ENCODE peak calls at places on chromosomes 16 and 17, in nine cellular contexts. One of them, this sample, is unnamed.

GRCh38 chr16:17831330-17831729 is 360.6 kb upstream of the XYLT1 start:
- DNase-seq in stimulated activated naive B cell treated with anti-CD40 and anti-IgM and Interleukin-4, amounts not matched to agents 10 μg/mL and 1 μg/mL and 100 μg/mL, for 72 hours: no peak
- DNase-seq in H7: no peak
- DNase-seq in activated CD8-positive, alpha-beta memory T cell treated with anti-CD3 and anti-CD28 coated beads for 1 hour: no peak
- DNase-seq in stimulated activated CD4-positive, alpha-beta T cell treated with anti-CD3 and anti-CD28 coated beads, Interleukin-1b, Interleukin-23, amount 100 ng/mL, for 1 hour: no peak
- DNase-seq in tibial artery: no peak
- DNase-seq in HT-29: no peak
- DNase-seq in HFFc6: no peak
- DNase-seq in amniotic stem cell: no peak
- DNase-seq in this sample: no peak

GRCh38 chr17:15185625-15185991 is 79.5 kb downstream of the PMP22 start:
- DNase-seq in amniotic stem cell: peak
- DNase-seq in HFFc6: peak
- DNase-seq in stimulated activated naive B cell treated with anti-CD40 and anti-IgM and Interleukin-4, amounts not matched to agents 10 μg/mL and 1 μg/mL and 100 μg/mL, for 72 hours: no peak
- DNase-seq in HT-29: no peak
- DNase-seq in activated CD8-positive, alpha-beta memory T cell treated with anti-CD3 and anti-CD28 coated beads for 1 hour: no peak
- DNase-seq in stimulated activated CD4-positive, alpha-beta T cell treated with anti-CD3 and anti-CD28 coated beads, Interleukin-1b, Interleukin-23, amount 100 ng/mL, for 1 hour: no peak
- DNase-seq in tibial artery: peak
- DNase-seq in H7: no peak
- DNase-seq in this sample: no peak

GRCh38 chr16:12339686-12340085 is 363.2 kb downstream of the SNX29 start:
- DNase-seq in stimulated activated CD4-positive, alpha-beta T cell treated with anti-CD3 and anti-CD28 coated beads, Interleukin-1b, Interleukin-23, amount 100 ng/mL, for 1 hour: no peak
- DNase-seq in HFFc6: peak
- DNase-seq in tibial artery: no peak
- DNase-seq in amniotic stem cell: no peak
- DNase-seq in HT-29: no peak
- DNase-seq in activated CD8-positive, alpha-beta memory T cell treated with anti-CD3 and anti-CD28 coated beads for 1 hour: no peak
- DNase-seq in H7: no peak
- DNase-seq in stimulated activated naive B cell treated with anti-CD40 and anti-IgM and Interleukin-4, amounts not matched to agents 10 μg/mL and 1 μg/mL and 100 μg/mL, for 72 hours: no peak
- DNase-seq in this sample: no peak

GRCh38 chr17:322006-322780 is 30.4 kb downstream of the RPH3AL start:
- DNase-seq in stimulated activated naive B cell treated with anti-CD40 and anti-IgM and Interleukin-4, amounts not matched to agents 10 μg/mL and 1 μg/mL and 100 μg/mL, for 72 hours: no peak
- DNase-seq in activated CD8-positive, alpha-beta memory T cell treated with anti-CD3 and anti-CD28 coated beads for 1 hour: no peak
- DNase-seq in H7: peak
- DNase-seq in HFFc6: no peak
- DNase-seq in stimulated activated CD4-positive, alpha-beta T cell treated with anti-CD3 and anti-CD28 coated beads, Interleukin-1b, Interleukin-23, amount 100 ng/mL, for 1 hour: no peak
- DNase-seq in amniotic stem cell: no peak
- DNase-seq in HT-29: no peak
- DNase-seq in tibial artery: no peak
- DNase-seq in this sample: no peak

GRCh38 chr17:49926886-49927285 is 42.1 kb upstream of the DLX4 start:
- DNase-seq in HFFc6: no peak
- DNase-seq in HT-29: no peak
- DNase-seq in activated CD8-positive, alpha-beta memory T cell treated with anti-CD3 and anti-CD28 coated beads for 1 hour: no peak
- DNase-seq in stimulated activated naive B cell treated with anti-CD40 and anti-IgM and Interleukin-4, amounts not matched to agents 10 μg/mL and 1 μg/mL and 100 μg/mL, for 72 hours: no peak
- DNase-seq in stimulated activated CD4-positive, alpha-beta T cell treated with anti-CD3 and anti-CD28 coated beads, Interleukin-1b, Interleukin-23, amount 100 ng/mL, for 1 hour: no peak
- DNase-seq in H7: no peak
- DNase-seq in tibial artery: peak
- DNase-seq in amniotic stem cell: no peak
- DNase-seq in this sample: no peak

GRCh38 chr17:79721993-79722671 is 8.6 kb upstream of the ENPP7 start:
- DNase-seq in HFFc6: peak
- DNase-seq in amniotic stem cell: no peak
- DNase-seq in activated CD8-positive, alpha-beta memory T cell treated with anti-CD3 and anti-CD28 coated beads for 1 hour: no peak
- DNase-seq in stimulated activated CD4-positive, alpha-beta T cell treated with anti-CD3 and anti-CD28 coated beads, Interleukin-1b, Interleukin-23, amount 100 ng/mL, for 1 hour: no peak
- DNase-seq in H7: peak
- DNase-seq in tibial artery: no peak
- DNase-seq in stimulated activated naive B cell treated with anti-CD40 and anti-IgM and Interleukin-4, amounts not matched to agents 10 μg/mL and 1 μg/mL and 100 μg/mL, for 72 hours: no peak
- DNase-seq in HT-29: peak
- DNase-seq in this sample: peak

GRCh38 chr16:19236561-19236960 is 49.0 kb upstream of the CLEC19A start:
- DNase-seq in amniotic stem cell: no peak
- DNase-seq in stimulated activated naive B cell treated with anti-CD40 and anti-IgM and Interleukin-4, amounts not matched to agents 10 μg/mL and 1 μg/mL and 100 μg/mL, for 72 hours: no peak
- DNase-seq in activated CD8-positive, alpha-beta memory T cell treated with anti-CD3 and anti-CD28 coated beads for 1 hour: no peak
- DNase-seq in stimulated activated CD4-positive, alpha-beta T cell treated with anti-CD3 and anti-CD28 coated beads, Interleukin-1b, Interleukin-23, amount 100 ng/mL, for 1 hour: no peak
- DNase-seq in HT-29: peak
- DNase-seq in tibial artery: no peak
- DNase-seq in H7: no peak
- DNase-seq in HFFc6: no peak
- DNase-seq in this sample: peak

GRCh38 chr16:11233727-11234376 is 22.2 kb downstream of the SOCS1 start:
- DNase-seq in HFFc6: no peak
- DNase-seq in HT-29: no peak
- DNase-seq in activated CD8-positive, alpha-beta memory T cell treated with anti-CD3 and anti-CD28 coated beads for 1 hour: no peak
- DNase-seq in amniotic stem cell: no peak
- DNase-seq in H7: peak
- DNase-seq in tibial artery: no peak
- DNase-seq in stimulated activated naive B cell treated with anti-CD40 and anti-IgM and Interleukin-4, amounts not matched to agents 10 μg/mL and 1 μg/mL and 100 μg/mL, for 72 hours: peak
- DNase-seq in stimulated activated CD4-positive, alpha-beta T cell treated with anti-CD3 and anti-CD28 coated beads, Interleukin-1b, Interleukin-23, amount 100 ng/mL, for 1 hour: no peak
- DNase-seq in this sample: no peak

GRCh38 chr17:76200354-76200753 is 39.9 kb downstream of the RNF157 start:
- DNase-seq in tibial artery: no peak
- DNase-seq in stimulated activated naive B cell treated with anti-CD40 and anti-IgM and Interleukin-4, amounts not matched to agents 10 μg/mL and 1 μg/mL and 100 μg/mL, for 72 hours: no peak
- DNase-seq in H7: no peak
- DNase-seq in HT-29: no peak
- DNase-seq in amniotic stem cell: no peak
- DNase-seq in HFFc6: no peak
- DNase-seq in stimulated activated CD4-positive, alpha-beta T cell treated with anti-CD3 and anti-CD28 coated beads, Interleukin-1b, Interleukin-23, amount 100 ng/mL, for 1 hour: no peak
- DNase-seq in activated CD8-positive, alpha-beta memory T cell treated with anti-CD3 and anti-CD28 coated beads for 1 hour: no peak
- DNase-seq in this sample: no peak

This sample was measured in Calu3.